ENCODE peak calls at places on chromosomes 11 and 22, in ten cellular contexts. P is T-helper 2 cell; Q is NCI-H82; A is choroid plexus epithelial cell; X is H4; C is stromal cell of bone marrow; T is HFFc6; S is heart right ventricle; E is stimulated activated CD4-positive, alpha-beta T cell treated with anti-CD3 and anti-CD28 coated beads, Interleukin-4, amount 100 ng/mL, for 4 hours; V is T follicular helper cell. K is an unnamed sample.

GRCh38 chr22:19855504-19856409 is 1.1 kb upstream of the GNB1L start:
- DNase-seq in P (peak), Q (peak), A (peak), X (peak), C (no peak), T (no peak), S (no peak), E (peak), V (peak), K (peak)

GRCh38 chr11:96061730-96062524 is 138.0 kb upstream of the MTMR2 start:
- DNase-seq in P (no peak), Q (no peak), A (peak), X (peak), C (no peak), T (peak), S (no peak), E (peak), V (no peak), K (no peak)

GRCh38 chr11:704799-705645 is 1.0 kb upstream of the EPS8L2 start:
- DNase-seq in P (no peak), Q (no peak), A (no peak), X (no peak), C (no peak), T (no peak), S (no peak), E (no peak), V (no peak), K (no peak)

GRCh38 chr11:12599408-12600143 is 74.6 kb upstream of the TEAD1 start:
- DNase-seq in P (no peak), Q (peak), A (no peak), X (no peak), C (no peak), T (no peak), S (peak), E (no peak), V (no peak), K (peak)

GRCh38 chr11:2933376-2934056 is 4.3 kb upstream of the PHLDA2 start:
- DNase-seq in P (peak), Q (no peak), A (peak), X (peak), C (peak), T (peak), S (peak), E (peak), V (no peak), K (peak)

GRCh38 chr11:31106963-31107576 is 262.5 kb downstream of the DCDC1 start:
- DNase-seq in P (no peak), Q (peak), A (peak), X (peak), C (peak), T (no peak), S (peak), E (no peak), V (peak), K (peak)

GRCh38 chr11:12792018-12792417 is 117.8 kb downstream of the TEAD1 start:
- DNase-seq in P (no peak), Q (no peak), A (no peak), X (no peak), C (no peak), T (no peak), S (no peak), E (no peak), V (no peak), K (peak)

GRCh38 chr11:73398132-73398526 is 21.9 kb downstream of the RELT start:
- DNase-seq in P (no peak), Q (no peak), A (no peak), X (no peak), C (no peak), T (no peak), S (no peak), E (no peak), V (no peak), K (no peak)

GRCh38 chr22:29031236-29031982 is 30.2 kb downstream of the C22orf31 start:
- DNase-seq in P (no peak), Q (no peak), A (peak), X (peak), C (peak), T (peak), S (peak), E (no peak), V (no peak), K (peak)

GRCh38 chr11:111426615-111427014 is 47.5 kb upstream of the POU2AF1 start:
- DNase-seq in P (no peak), Q (no peak), A (no peak), X (no peak), C (no peak), T (no peak), S (no peak), E (no peak), V (no peak), K (no peak)

GRCh38 chr22:37485006-37485713 is 1.0 kb downstream of the MFNG start:
- DNase-seq in P (peak), Q (no peak), A (no peak), X (no peak), C (no peak), T (no peak), S (peak), E (peak), V (peak), K (peak)

GRCh38 chr11:8082391-8083087 is 1.5 kb downstream of the TUB start:
- DNase-seq in P (no peak), Q (peak), A (no peak), X (no peak), C (no peak), T (no peak), S (no peak), E (no peak), V (no peak), K (no peak)

GRCh38 chr11:48101044-48101733 is 115.4 kb upstream of the OR4B1 start:
- DNase-seq in P (no peak), Q (no peak), A (no peak), X (no peak), C (no peak), T (no peak), S (no peak), E (no peak), V (no peak), K (no peak)

GRCh38 chr22:35589071-35589735 is 27.9 kb downstream of the MB start:
- DNase-seq in P (no peak), Q (no peak), A (peak), X (peak), C (peak), T (peak), S (no peak), E (no peak), V (no peak), K (no peak)

GRCh38 chr22:37674951-37675929 is at the start of gene LGALS1:
- DNase-seq in P (peak), Q (peak), A (peak), X (peak), C (peak), T (peak), S (peak), E (peak), V (peak), K (peak)

GRCh38 chr22:27801616-27802388 is at the start of gene MN1:
- DNase-seq in P (peak), Q (peak), A (peak), X (no peak), C (no peak), T (no peak), S (peak), E (peak), V (peak), K (no peak)

GRCh38 chr11:29773656-29774264 is 243.1 kb downstream of the KCNA4 start:
- DNase-seq in P (no peak), Q (no peak), A (no peak), X (no peak), C (no peak), T (no peak), S (peak), E (no peak), V (no peak), K (no peak)

GRCh38 chr11:9313648-9314290 is 624 bp downstream of the TMEM41B start:
- DNase-seq in P (no peak), Q (peak), A (peak), X (no peak), C (no peak), T (no peak), S (no peak), E (peak), V (peak), K (peak)

GRCh38 chr11:57321996-57322880 is 2.5 kb downstream of the TNKS1BP1 start:
- DNase-seq in P (no peak), Q (peak), A (peak), X (peak), C (peak), T (peak), S (peak), E (peak), V (no peak), K (peak)

GRCh38 chr11:3947084-3947483 is 91.6 kb downstream of the STIM1 start:
- DNase-seq in P (peak), Q (no peak), A (peak), X (peak), C (no peak), T (peak), S (peak), E (peak), V (peak), K (no peak)

GRCh38 chr11:33802414-33802950 is 28.2 kb upstream of the FBXO3 start:
- DNase-seq in P (no peak), Q (peak), A (peak), X (peak), C (peak), T (peak), S (peak), E (no peak), V (no peak), K (no peak)

K was measured in erythroblast.